ENCODE peak calls at places on chromosomes 16 and 17, in ten cellular contexts. One of them, this sample, is unnamed.

GRCh38 chr17:80826955-80827645 is 164.5 kb upstream of the CHMP6 start:
- DNase-seq in tibial nerve: peak; percentile 37
- DNase-seq in fibroblast of pulmonary artery: peak; percentile 98
- DNase-seq in WTC11: no peak
- DNase-seq in NCI-H2081: no peak
- DNase-seq in K562: no peak
- DNase-seq in H7: peak; percentile 74
- DNase-seq in Daoy: peak; percentile 97
- DNase-seq in SK-MEL-5: peak; percentile 60
- DNase-seq in activated naive CD8-positive, alpha-beta T cell treated with anti-CD3 and anti-CD28 coated beads, Interleukin-2, amount 50 U/mL, for 16 hours: no peak
- DNase-seq in this sample: no peak

GRCh38 chr17:1686086-1686485 is 1.4 kb upstream of the PRPF8 start:
- DNase-seq in tibial nerve: no peak
- DNase-seq in fibroblast of pulmonary artery: no peak
- DNase-seq in WTC11: no peak
- DNase-seq in NCI-H2081: no peak
- DNase-seq in K562: no peak
- DNase-seq in H7: no peak
- DNase-seq in Daoy: peak; percentile 24
- DNase-seq in SK-MEL-5: no peak
- DNase-seq in activated naive CD8-positive, alpha-beta T cell treated with anti-CD3 and anti-CD28 coated beads, Interleukin-2, amount 50 U/mL, for 16 hours: no peak
- DNase-seq in this sample: no peak

GRCh38 chr17:19004601-19005441 is at the start of gene FAM83G:
- DNase-seq in tibial nerve: peak; percentile 46
- DNase-seq in fibroblast of pulmonary artery: peak; percentile 46
- DNase-seq in WTC11: peak; percentile 76
- DNase-seq in NCI-H2081: no peak
- DNase-seq in K562: peak; percentile 86
- DNase-seq in H7: peak; percentile 96
- DNase-seq in Daoy: peak; percentile 94
- DNase-seq in SK-MEL-5: no peak
- DNase-seq in activated naive CD8-positive, alpha-beta T cell treated with anti-CD3 and anti-CD28 coated beads, Interleukin-2, amount 50 U/mL, for 16 hours: peak; percentile 78
- DNase-seq in this sample: peak; percentile 32

GRCh38 chr17:32185875-32186274 is 43.6 kb downstream of the RHOT1 start:
- DNase-seq in tibial nerve: no peak
- DNase-seq in fibroblast of pulmonary artery: no peak
- DNase-seq in WTC11: no peak
- DNase-seq in NCI-H2081: no peak
- DNase-seq in K562: no peak
- DNase-seq in H7: no peak
- DNase-seq in Daoy: no peak
- DNase-seq in SK-MEL-5: no peak
- DNase-seq in activated naive CD8-positive, alpha-beta T cell treated with anti-CD3 and anti-CD28 coated beads, Interleukin-2, amount 50 U/mL, for 16 hours: no peak
- DNase-seq in this sample: no peak

GRCh38 chr16:22188267-22188594 is 17.8 kb upstream of the EEF2K start:
- DNase-seq in tibial nerve: no peak
- DNase-seq in fibroblast of pulmonary artery: no peak
- DNase-seq in WTC11: no peak
- DNase-seq in NCI-H2081: no peak
- DNase-seq in K562: no peak
- DNase-seq in H7: no peak
- DNase-seq in Daoy: no peak
- DNase-seq in SK-MEL-5: no peak
- DNase-seq in activated naive CD8-positive, alpha-beta T cell treated with anti-CD3 and anti-CD28 coated beads, Interleukin-2, amount 50 U/mL, for 16 hours: no peak
- DNase-seq in this sample: no peak

GRCh38 chr16:49776085-49776501 is 79.8 kb downstream of the ZNF423 start:
- DNase-seq in tibial nerve: no peak
- DNase-seq in fibroblast of pulmonary artery: peak; percentile 44
- DNase-seq in WTC11: peak; percentile 76
- DNase-seq in NCI-H2081: no peak
- DNase-seq in K562: no peak
- DNase-seq in H7: peak; percentile 89
- DNase-seq in Daoy: peak; percentile 37
- DNase-seq in SK-MEL-5: no peak
- DNase-seq in activated naive CD8-positive, alpha-beta T cell treated with anti-CD3 and anti-CD28 coated beads, Interleukin-2, amount 50 U/mL, for 16 hours: no peak
- DNase-seq in this sample: peak; percentile 86

GRCh38 chr17:78249836-78250806 is 18.7 kb downstream of the TMEM235 start:
- DNase-seq in tibial nerve: no peak
- DNase-seq in fibroblast of pulmonary artery: no peak
- DNase-seq in WTC11: no peak
- DNase-seq in NCI-H2081: no peak
- DNase-seq in K562: no peak
- DNase-seq in H7: no peak
- DNase-seq in Daoy: no peak
- DNase-seq in SK-MEL-5: no peak
- DNase-seq in activated naive CD8-positive, alpha-beta T cell treated with anti-CD3 and anti-CD28 coated beads, Interleukin-2, amount 50 U/mL, for 16 hours: no peak
- DNase-seq in this sample: no peak

GRCh38 chr16:57187508-57187854 is 1.4 kb downstream of the RSPRY1 start:
- DNase-seq in tibial nerve: no peak
- DNase-seq in fibroblast of pulmonary artery: no peak
- DNase-seq in WTC11: no peak
- DNase-seq in NCI-H2081: no peak
- DNase-seq in K562: no peak
- DNase-seq in H7: peak; percentile 17
- DNase-seq in Daoy: no peak
- DNase-seq in SK-MEL-5: no peak
- DNase-seq in activated naive CD8-positive, alpha-beta T cell treated with anti-CD3 and anti-CD28 coated beads, Interleukin-2, amount 50 U/mL, for 16 hours: no peak
- DNase-seq in this sample: no peak

GRCh38 chr16:89410794-89411309 is 79.5 kb downstream of the ANKRD11 start:
- DNase-seq in tibial nerve: peak; percentile 43
- DNase-seq in fibroblast of pulmonary artery: peak; percentile 85
- DNase-seq in WTC11: no peak
- DNase-seq in NCI-H2081: peak; percentile 70
- DNase-seq in K562: no peak
- DNase-seq in H7: no peak
- DNase-seq in Daoy: peak; percentile 73
- DNase-seq in SK-MEL-5: peak; percentile 24
- DNase-seq in activated naive CD8-positive, alpha-beta T cell treated with anti-CD3 and anti-CD28 coated beads, Interleukin-2, amount 50 U/mL, for 16 hours: no peak
- DNase-seq in this sample: no peak

GRCh38 chr17:17770371-17771059 is 66.3 kb downstream of the SREBF1 start:
- DNase-seq in tibial nerve: no peak
- DNase-seq in fibroblast of pulmonary artery: no peak
- DNase-seq in WTC11: no peak
- DNase-seq in NCI-H2081: no peak
- DNase-seq in K562: no peak
- DNase-seq in H7: no peak
- DNase-seq in Daoy: no peak
- DNase-seq in SK-MEL-5: no peak
- DNase-seq in activated naive CD8-positive, alpha-beta T cell treated with anti-CD3 and anti-CD28 coated beads, Interleukin-2, amount 50 U/mL, for 16 hours: no peak
- DNase-seq in this sample: no peak

GRCh38 chr17:13031718-13032350 is 14.0 kb upstream of the ELAC2 start:
- DNase-seq in tibial nerve: peak; percentile 45
- DNase-seq in fibroblast of pulmonary artery: peak; percentile 70
- DNase-seq in WTC11: peak; percentile 56
- DNase-seq in NCI-H2081: peak; percentile 17
- DNase-seq in K562: peak; percentile 60
- DNase-seq in H7: peak; percentile 46
- DNase-seq in Daoy: peak; percentile 54
- DNase-seq in SK-MEL-5: peak; percentile 70
- DNase-seq in activated naive CD8-positive, alpha-beta T cell treated with anti-CD3 and anti-CD28 coated beads, Interleukin-2, amount 50 U/mL, for 16 hours: no peak
- DNase-seq in this sample: peak; percentile 46

GRCh38 chr17:3905017-3905486 is 11.2 kb downstream of the P2RX1 start:
- DNase-seq in tibial nerve: no peak
- DNase-seq in fibroblast of pulmonary artery: no peak
- DNase-seq in WTC11: no peak
- DNase-seq in NCI-H2081: no peak
- DNase-seq in K562: no peak
- DNase-seq in H7: no peak
- DNase-seq in Daoy: no peak
- DNase-seq in SK-MEL-5: no peak
- DNase-seq in activated naive CD8-positive, alpha-beta T cell treated with anti-CD3 and anti-CD28 coated beads, Interleukin-2, amount 50 U/mL, for 16 hours: no peak
- DNase-seq in this sample: no peak

GRCh38 chr17:36675786-36676185 is 74.4 kb downstream of the MRM1 start:
- DNase-seq in tibial nerve: no peak
- DNase-seq in fibroblast of pulmonary artery: no peak
- DNase-seq in WTC11: no peak
- DNase-seq in NCI-H2081: no peak
- DNase-seq in K562: no peak
- DNase-seq in H7: peak; percentile 6
- DNase-seq in Daoy: no peak
- DNase-seq in SK-MEL-5: no peak
- DNase-seq in activated naive CD8-positive, alpha-beta T cell treated with anti-CD3 and anti-CD28 coated beads, Interleukin-2, amount 50 U/mL, for 16 hours: no peak
- DNase-seq in this sample: no peak

GRCh38 chr17:41691031-41691777 is 2.5 kb downstream of the EIF1 start:
- DNase-seq in tibial nerve: no peak
- DNase-seq in fibroblast of pulmonary artery: peak; percentile 16
- DNase-seq in WTC11: no peak
- DNase-seq in NCI-H2081: no peak
- DNase-seq in K562: no peak
- DNase-seq in H7: no peak
- DNase-seq in Daoy: no peak
- DNase-seq in SK-MEL-5: peak; percentile 20
- DNase-seq in activated naive CD8-positive, alpha-beta T cell treated with anti-CD3 and anti-CD28 coated beads, Interleukin-2, amount 50 U/mL, for 16 hours: no peak
- DNase-seq in this sample: no peak

GRCh38 chr16:50267651-50268050 is 1.3 kb downstream of the ADCY7 start:
- DNase-seq in tibial nerve: no peak
- DNase-seq in fibroblast of pulmonary artery: no peak
- DNase-seq in WTC11: no peak
- DNase-seq in NCI-H2081: no peak
- DNase-seq in K562: no peak
- DNase-seq in H7: peak; percentile 51
- DNase-seq in Daoy: no peak
- DNase-seq in SK-MEL-5: no peak
- DNase-seq in activated naive CD8-positive, alpha-beta T cell treated with anti-CD3 and anti-CD28 coated beads, Interleukin-2, amount 50 U/mL, for 16 hours: no peak
- DNase-seq in this sample: no peak

GRCh38 chr17:12982224-12982623 is 35.6 kb downstream of the ELAC2 start:
- DNase-seq in tibial nerve: no peak
- DNase-seq in fibroblast of pulmonary artery: no peak
- DNase-seq in WTC11: no peak
- DNase-seq in NCI-H2081: no peak
- DNase-seq in K562: no peak
- DNase-seq in H7: no peak
- DNase-seq in Daoy: no peak
- DNase-seq in SK-MEL-5: no peak
- DNase-seq in activated naive CD8-positive, alpha-beta T cell treated with anti-CD3 and anti-CD28 coated beads, Interleukin-2, amount 50 U/mL, for 16 hours: no peak
- DNase-seq in this sample: no peak

GRCh38 chr17:75548839-75549238 is 23.3 kb downstream of the LLGL2 start:
- DNase-seq in tibial nerve: no peak
- DNase-seq in fibroblast of pulmonary artery: no peak
- DNase-seq in WTC11: no peak
- DNase-seq in NCI-H2081: no peak
- DNase-seq in K562: no peak
- DNase-seq in H7: no peak
- DNase-seq in Daoy: no peak
- DNase-seq in SK-MEL-5: no peak
- DNase-seq in activated naive CD8-positive, alpha-beta T cell treated with anti-CD3 and anti-CD28 coated beads, Interleukin-2, amount 50 U/mL, for 16 hours: no peak
- DNase-seq in this sample: no peak

GRCh38 chr17:68382582-68383085 is 74.7 kb downstream of the WIPI1 start:
- DNase-seq in tibial nerve: no peak
- DNase-seq in fibroblast of pulmonary artery: no peak
- DNase-seq in WTC11: no peak
- DNase-seq in NCI-H2081: no peak
- DNase-seq in K562: no peak
- DNase-seq in H7: no peak
- DNase-seq in Daoy: no peak
- DNase-seq in SK-MEL-5: peak; percentile 54
- DNase-seq in activated naive CD8-positive, alpha-beta T cell treated with anti-CD3 and anti-CD28 coated beads, Interleukin-2, amount 50 U/mL, for 16 hours: no peak
- DNase-seq in this sample: no peak

GRCh38 chr17:57004944-57005579 is 27.1 kb downstream of the SCPEP1 start:
- DNase-seq in tibial nerve: no peak
- DNase-seq in fibroblast of pulmonary artery: no peak
- DNase-seq in WTC11: no peak
- DNase-seq in NCI-H2081: no peak
- DNase-seq in K562: peak; percentile 25
- DNase-seq in H7: peak; percentile 53
- DNase-seq in Daoy: no peak
- DNase-seq in SK-MEL-5: peak; percentile 48
- DNase-seq in activated naive CD8-positive, alpha-beta T cell treated with anti-CD3 and anti-CD28 coated beads, Interleukin-2, amount 50 U/mL, for 16 hours: no peak
- DNase-seq in this sample: no peak

GRCh38 chr17:2192367-2193028 is 111.1 kb downstream of the SMG6 start:
- DNase-seq in tibial nerve: no peak
- DNase-seq in fibroblast of pulmonary artery: peak; percentile 95
- DNase-seq in WTC11: no peak
- DNase-seq in NCI-H2081: no peak
- DNase-seq in K562: peak; percentile 42
- DNase-seq in H7: no peak
- DNase-seq in Daoy: peak; percentile 97
- DNase-seq in SK-MEL-5: peak; percentile 14
- DNase-seq in activated naive CD8-positive, alpha-beta T cell treated with anti-CD3 and anti-CD28 coated beads, Interleukin-2, amount 50 U/mL, for 16 hours: peak; percentile 43
- DNase-seq in this sample: no peak

GRCh38 chr16:88503374-88503770 is 50.3 kb downstream of the ZFPM1 start:
- DNase-seq in tibial nerve: no peak
- DNase-seq in fibroblast of pulmonary artery: no peak
- DNase-seq in WTC11: no peak
- DNase-seq in NCI-H2081: no peak
- DNase-seq in K562: no peak
- DNase-seq in H7: no peak
- DNase-seq in Daoy: peak; percentile 46
- DNase-seq in SK-MEL-5: no peak
- DNase-seq in activated naive CD8-positive, alpha-beta T cell treated with anti-CD3 and anti-CD28 coated beads, Interleukin-2, amount 50 U/mL, for 16 hours: no peak
- DNase-seq in this sample: no peak

GRCh38 chr17:32588982-32589381 is 102.2 kb downstream of the CDK5R1 start:
- DNase-seq in tibial nerve: no peak
- DNase-seq in fibroblast of pulmonary artery: no peak
- DNase-seq in WTC11: peak; percentile 46
- DNase-seq in NCI-H2081: no peak
- DNase-seq in K562: peak; percentile 29
- DNase-seq in H7: peak; percentile 67
- DNase-seq in Daoy: no peak
- DNase-seq in SK-MEL-5: peak; percentile 20
- DNase-seq in activated naive CD8-positive, alpha-beta T cell treated with anti-CD3 and anti-CD28 coated beads, Interleukin-2, amount 50 U/mL, for 16 hours: no peak
- DNase-seq in this sample: peak; percentile 18

GRCh38 chr16:66728117-66728787 is 23.2 kb downstream of the DYNC1LI2 start:
- DNase-seq in tibial nerve: no peak
- DNase-seq in fibroblast of pulmonary artery: peak; percentile 80
- DNase-seq in WTC11: no peak
- DNase-seq in NCI-H2081: peak; percentile 45
- DNase-seq in K562: peak; percentile 50
- DNase-seq in H7: peak; percentile 57
- DNase-seq in Daoy: no peak
- DNase-seq in SK-MEL-5: peak; percentile 78
- DNase-seq in activated naive CD8-positive, alpha-beta T cell treated with anti-CD3 and anti-CD28 coated beads, Interleukin-2, amount 50 U/mL, for 16 hours: no peak
- DNase-seq in this sample: no peak

GRCh38 chr17:33506889-33507650 is 214.0 kb upstream of the ASIC2 start:
- DNase-seq in tibial nerve: no peak
- DNase-seq in fibroblast of pulmonary artery: peak; percentile 42
- DNase-seq in WTC11: no peak
- DNase-seq in NCI-H2081: no peak
- DNase-seq in K562: peak; percentile 67
- DNase-seq in H7: no peak
- DNase-seq in Daoy: peak; percentile 70
- DNase-seq in SK-MEL-5: no peak
- DNase-seq in activated naive CD8-positive, alpha-beta T cell treated with anti-CD3 and anti-CD28 coated beads, Interleukin-2, amount 50 U/mL, for 16 hours: no peak
- DNase-seq in this sample: peak; percentile 39

GRCh38 chr16:28258571-28258970 is 33.8 kb upstream of the SBK1 start:
- DNase-seq in tibial nerve: no peak
- DNase-seq in fibroblast of pulmonary artery: peak; percentile 19
- DNase-seq in WTC11: no peak
- DNase-seq in NCI-H2081: no peak
- DNase-seq in K562: no peak
- DNase-seq in H7: peak; percentile 81
- DNase-seq in Daoy: no peak
- DNase-seq in SK-MEL-5: no peak
- DNase-seq in activated naive CD8-positive, alpha-beta T cell treated with anti-CD3 and anti-CD28 coated beads, Interleukin-2, amount 50 U/mL, for 16 hours: no peak
- DNase-seq in this sample: no peak

GRCh38 chr17:79842656-79843474 is 3.6 kb upstream of the CBX4 start:
- DNase-seq in tibial nerve: no peak
- DNase-seq in fibroblast of pulmonary artery: no peak
- DNase-seq in WTC11: peak; percentile 22
- DNase-seq in NCI-H2081: no peak
- DNase-seq in K562: no peak
- DNase-seq in H7: peak; percentile 84
- DNase-seq in Daoy: peak; percentile 51
- DNase-seq in SK-MEL-5: no peak
- DNase-seq in activated naive CD8-positive, alpha-beta T cell treated with anti-CD3 and anti-CD28 coated beads, Interleukin-2, amount 50 U/mL, for 16 hours: no peak
- DNase-seq in this sample: no peak

GRCh38 chr16:29025735-29026134 is 40.9 kb downstream of the LAT start:
- DNase-seq in tibial nerve: no peak
- DNase-seq in fibroblast of pulmonary artery: no peak
- DNase-seq in WTC11: no peak
- DNase-seq in NCI-H2081: no peak
- DNase-seq in K562: no peak
- DNase-seq in H7: no peak
- DNase-seq in Daoy: no peak
- DNase-seq in SK-MEL-5: no peak
- DNase-seq in activated naive CD8-positive, alpha-beta T cell treated with anti-CD3 and anti-CD28 coated beads, Interleukin-2, amount 50 U/mL, for 16 hours: no peak
- DNase-seq in this sample: no peak

GRCh38 chr16:14497245-14498082 is 132.6 kb downstream of the PARN start:
- DNase-seq in tibial nerve: no peak
- DNase-seq in fibroblast of pulmonary artery: no peak
- DNase-seq in WTC11: no peak
- DNase-seq in NCI-H2081: peak; percentile 2
- DNase-seq in K562: no peak
- DNase-seq in H7: no peak
- DNase-seq in Daoy: no peak
- DNase-seq in SK-MEL-5: peak; percentile 31
- DNase-seq in activated naive CD8-positive, alpha-beta T cell treated with anti-CD3 and anti-CD28 coated beads, Interleukin-2, amount 50 U/mL, for 16 hours: no peak
- DNase-seq in this sample: no peak

This sample was measured in endothelial cell.